ENCODE peak calls at places on chromosome 18, in ten cellular contexts. I is CD4-positive, alpha-beta T cell; M is head of caudate nucleus; V is activated naive CD4-positive, alpha-beta T cell treated with anti-CD3 and anti-CD28 coated beads for 36 hours; A is testis; B is A172; X is NT2/D1; F is CD8-positive, alpha-beta memory T cell; W is MCF 10A; N is NCI-H345. J is an unnamed sample.

GRCh38 chr18:8049147-8049546 is 482.0 kb downstream of the PTPRM start:
- DNase-seq in W (no peak), M (no peak), I (no peak), X (no peak), N (no peak), A (no peak), B (no peak), V (no peak), F (no peak), J (no peak)

GRCh38 chr18:72530622-72531021 is 13.5 kb downstream of the CBLN2 start:
- DNase-seq in W (peak; percentile 10), V (no peak), X (no peak), M (no peak), N (no peak), I (no peak), A (no peak), F (no peak), B (peak; percentile 3), J (no peak)

GRCh38 chr18:49697757-49698595 is 115.4 kb downstream of the ACAA2 start:
- DNase-seq in B (no peak), A (peak; percentile 43), M (no peak), N (no peak), W (no peak), V (no peak), X (peak; percentile 23), I (no peak), F (no peak), J (no peak)

GRCh38 chr18:59229191-59229590 is 9.2 kb downstream of the GRP start:
- DNase-seq in V (no peak), N (no peak), X (no peak), F (no peak), B (peak; percentile 8), M (no peak), W (no peak), I (no peak), A (no peak), J (no peak)

GRCh38 chr18:22044474-22045220 is 124.7 kb upstream of the GATA6 start:
- DNase-seq in W (no peak), I (no peak), V (no peak), N (no peak), F (no peak), X (no peak), M (no peak), B (no peak), A (no peak), J (no peak)

GRCh38 chr18:22394428-22394827 is 23.3 kb downstream of the CTAGE1 start:
- DNase-seq in V (no peak), I (no peak), M (no peak), N (no peak), W (no peak), X (no peak), B (no peak), F (no peak), A (no peak), J (no peak)

GRCh38 chr18:8507361-8507760 is 101.9 kb upstream of the RAB12 start:
- DNase-seq in A (no peak), I (no peak), B (no peak), X (no peak), F (no peak), V (no peak), M (no peak), N (no peak), W (peak; percentile 8), J (no peak)

GRCh38 chr18:48342125-48342524 is 67.1 kb downstream of the ZBTB7C start:
- DNase-seq in M (peak; percentile 72), X (no peak), B (no peak), I (no peak), N (peak; percentile 83), A (peak; percentile 33), V (no peak), W (no peak), F (no peak), J (peak; percentile 62)

GRCh38 chr18:21741511-21742322 is 1.1 kb downstream of the MIB1 start:
- DNase-seq in B (no peak), A (peak; percentile 40), F (no peak), V (peak; percentile 31), X (no peak), M (peak; percentile 38), I (peak; percentile 16), W (peak; percentile 27), N (peak; percentile 6), J (peak; percentile 14)

GRCh38 chr18:55694291-55694690 is 106.3 kb upstream of the TCF4 start:
- DNase-seq in A (no peak), B (no peak), I (no peak), W (peak; percentile 59), N (no peak), M (no peak), X (no peak), F (no peak), V (no peak), J (no peak)

GRCh38 chr18:33733376-33733775 is 155.4 kb downstream of the ASXL3 start:
- DNase-seq in I (no peak), V (no peak), F (no peak), X (no peak), W (no peak), N (no peak), A (no peak), B (no peak), M (no peak), J (no peak)

GRCh38 chr18:79528846-79529245 is 133.1 kb downstream of the NFATC1 start:
- DNase-seq in V (peak; percentile 90), F (peak; percentile 75), B (peak; percentile 28), I (peak; percentile 71), W (peak; percentile 46), X (peak; percentile 13), M (peak; percentile 75), A (peak; percentile 83), N (peak; percentile 74), J (peak; percentile 57)

J was measured in globus pallidus.